ENCODE peak calls at places on chromosomes 2 and 18, in eight cellular contexts. G is fibroblast of the aortic adventitia, N is BJ, I is tibial nerve, V is fibroblast of mammary gland, X is keratinocyte, Z is lower leg skin, D is fibroblast of lung. S is an unnamed sample.

GRCh38 chr2:157418215-157418614 is 25.7 kb downstream of the CYTIP start:
- DNase-seq in Z (no peak), I (no peak), G (no peak), X (no peak), D (no peak), N (no peak), V (no peak), S (no peak)

GRCh38 chr2:18304849-18305248 is 255.6 kb downstream of the RDH14 start:
- DNase-seq in G (no peak), V (no peak), N (no peak), Z (no peak), X (no peak), I (no peak), D (no peak), S (no peak)

GRCh38 chr2:30714811-30715709 is 92.2 kb downstream of the CAPN13 start:
- DNase-seq in X (no peak), G (no peak), I (no peak), N (no peak), D (no peak), Z (peak; percentile 65), V (peak; percentile 19), S (no peak)

GRCh38 chr2:150491430-150491829 is 4.0 kb upstream of the RND3 start:
- DNase-seq in N (no peak), D (no peak), X (no peak), G (no peak), I (no peak), Z (no peak), V (no peak), S (no peak)

GRCh38 chr2:231926180-231926741 is at the start of gene NPPC:
- DNase-seq in D (peak; percentile 40), I (no peak), G (peak; percentile 32), V (peak; percentile 40), X (no peak), N (no peak), Z (peak; percentile 78), S (peak; percentile 89)

GRCh38 chr2:174753038-174753633 is 11.1 kb downstream of the CHRNA1 start:
- DNase-seq in N (no peak), X (no peak), D (no peak), I (no peak), Z (peak; percentile 78), G (no peak), V (no peak), S (no peak)

GRCh38 chr2:176291335-176291734 is 22.1 kb downstream of the MTX2 start:
- DNase-seq in I (no peak), Z (no peak), D (no peak), V (no peak), X (no peak), N (no peak), G (no peak), S (no peak)

GRCh38 chr2:240463866-240464481 is 28.5 kb downstream of the GPC1 start:
- DNase-seq in Z (peak; percentile 80), X (no peak), G (no peak), N (no peak), D (no peak), I (peak; percentile 4), V (no peak), S (no peak)

GRCh38 chr2:23399674-23400261 is 14.8 kb downstream of the KLHL29 start:
- DNase-seq in V (no peak), N (no peak), X (no peak), G (no peak), D (no peak), Z (peak; percentile 78), I (no peak), S (no peak)

GRCh38 chr2:24613154-24613814 is 122.2 kb downstream of the NCOA1 start:
- DNase-seq in N (peak; percentile 0), D (peak; percentile 65), I (no peak), V (peak; percentile 72), G (peak; percentile 58), X (no peak), Z (no peak), S (peak; percentile 60)

GRCh38 chr2:112493858-112494648 is 12.1 kb downstream of the TTL start:
- DNase-seq in X (no peak), G (peak; percentile 53), Z (no peak), V (peak; percentile 75), N (peak; percentile 23), D (peak; percentile 55), I (no peak), S (peak; percentile 70)

GRCh38 chr2:220703279-220703678 is 868.8 kb downstream of the EPHA4 start:
- DNase-seq in G (no peak), Z (no peak), N (no peak), I (no peak), D (no peak), V (no peak), X (no peak), S (no peak)

GRCh38 chr2:47869859-47870258 is 36.4 kb downstream of the FBXO11 start:
- DNase-seq in N (no peak), D (no peak), X (no peak), Z (no peak), V (peak; percentile 33), G (peak; percentile 30), I (no peak), S (no peak)

GRCh38 chr2:73877071-73877802 is 15.6 kb upstream of the ACTG2 start:
- DNase-seq in V (no peak), I (no peak), G (no peak), X (no peak), D (no peak), Z (no peak), N (no peak), S (no peak)

GRCh38 chr2:43585708-43586107 is 10.1 kb downstream of the THADA start:
- DNase-seq in I (no peak), V (no peak), Z (no peak), G (no peak), D (no peak), X (no peak), N (no peak), S (no peak)

GRCh38 chr2:134657650-134658250 is 61.0 kb downstream of the TMEM163 start:
- DNase-seq in Z (no peak), V (no peak), G (peak; percentile 1), N (no peak), X (no peak), D (no peak), I (no peak), S (peak; percentile 43)

GRCh38 chr2:136025057-136025973 is 39.9 kb upstream of the DARS1 start:
- DNase-seq in V (peak; percentile 41), G (peak; percentile 29), D (peak; percentile 49), Z (no peak), I (no peak), X (no peak), N (peak; percentile 11), S (peak; percentile 55)
- H3K4me3 ChIP-seq in V (peak overlapping the region; percentile 19), G (no peak overlapping the region), D (no peak overlapping the region), Z (no peak overlapping the region), I (peak overlapping the region; percentile 20), X (peak overlapping the region; percentile 11), N (peak overlapping the region; percentile 11), S (no peak overlapping the region)

GRCh38 chr2:165691615-165692014 is 102.4 kb downstream of the GALNT3 start:
- DNase-seq in D (peak; percentile 8), I (no peak), X (no peak), N (peak; percentile 11), V (peak; percentile 78), G (peak; percentile 71), Z (no peak), S (peak; percentile 9)
- TF ChIP-seq CTCF in D (no peak), I (no peak), X (no peak), N (peak; percentile 7), V (no peak), G (peak; percentile 13), Z (no peak), S (no peak)

GRCh38 chr18:59562751-59563150 is 134.5 kb downstream of the CCBE1 start:
- DNase-seq in Z (no peak), G (no peak), X (no peak), I (no peak), V (no peak), N (no peak), D (no peak), S (no peak)

GRCh38 chr18:59560556-59560955 is 136.7 kb downstream of the CCBE1 start:
- DNase-seq in I (no peak), V (no peak), D (no peak), X (no peak), Z (no peak), G (no peak), N (no peak), S (no peak)

GRCh38 chr18:59556265-59556664 is 141.0 kb downstream of the CCBE1 start:
- DNase-seq in N (no peak), Z (no peak), I (no peak), D (peak; percentile 64), X (peak; percentile 23), V (peak; percentile 72), G (peak; percentile 44), S (no peak)

GRCh38 chr18:59561596-59561995 is 135.6 kb downstream of the CCBE1 start:
- DNase-seq in I (no peak), G (no peak), D (no peak), V (no peak), N (no peak), X (no peak), Z (no peak), S (peak; percentile 50)

GRCh38 chr18:59559528-59559927 is 137.7 kb downstream of the CCBE1 start:
- DNase-seq in X (no peak), I (no peak), Z (no peak), N (no peak), V (no peak), D (no peak), G (no peak), S (no peak)
- H3K4me3 ChIP-seq in X (no peak overlapping the region), I (no peak overlapping the region), Z (no peak overlapping the region), N (no peak overlapping the region), V (no peak overlapping the region), D (no peak overlapping the region), G (no peak overlapping the region), S (no peak overlapping the region)

DNA sequence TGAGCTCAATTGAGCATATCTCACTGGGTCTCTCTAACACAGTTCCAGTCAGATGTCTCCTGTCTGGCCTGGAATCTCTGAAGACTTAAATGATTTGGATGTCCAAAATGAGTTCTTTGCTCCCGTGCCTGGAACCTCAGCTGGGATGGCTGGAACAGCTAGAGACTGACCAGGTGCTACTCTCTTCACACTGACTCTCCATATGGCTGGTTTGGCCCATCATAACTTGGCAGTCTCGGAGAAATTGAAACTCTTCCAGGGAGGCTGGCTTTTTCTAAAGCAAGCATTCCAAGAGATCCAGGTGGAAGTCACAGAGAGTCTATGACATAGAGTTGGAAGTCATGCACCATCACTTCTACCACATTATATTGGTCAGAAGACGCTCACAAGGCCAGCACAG is 129.6 kb upstream of the NOL4 start:
- DNase-seq in Z (no peak), I (no peak), V (no peak), D (no peak), N (no peak), X (no peak), G (no peak), S (no peak)
- TF ChIP-seq CTCF in Z (no peak), I (no peak), V (no peak), D (no peak), N (no peak), X (no peak), G (no peak), S (no peak)